ENCODE peak calls at places on chromosome 14, in five cellular contexts. Q is GM12878, Y is K562, W is HepG2, E is H1. B is an unnamed sample. For H3K79me2, the result is how much of the 10 kb centered on the place peaks cover.

GRCh38 chr14:67773844-67774377 is 42.5 kb downstream of the ZFYVE26 start:
- DNase-seq in Q (no peak), Y (no peak), W (no peak), E (no peak), B (no peak)

GRCh38 chr14:69553221-69553620 is 21.4 kb downstream of the CCDC177 start:
- DNase-seq in Q (no peak), Y (peak), W (no peak), E (no peak), B (no peak)

GRCh38 chr14:93326196-93326595 is 6.6 kb downstream of the BTBD7 start:
- DNase-seq in Q (no peak), Y (no peak), W (no peak), E (no peak), B (no peak)

GRCh38 chr14:69715725-69716482 is 51.0 kb upstream of the SRSF5 start:
- DNase-seq in Q (no peak), Y (no peak), W (no peak), E (no peak), B (peak)

GRCh38 chr14:104788873-104789663 is 6.5 kb downstream of the AKT1 start:
- DNase-seq in Q (no peak), Y (no peak), W (no peak), E (no peak), B (no peak)

GRCh38 chr14:70641548-70642312 is at the start of gene TTC9:
- DNase-seq in Q (no peak), Y (peak), W (no peak), E (peak), B (peak)

GRCh38 chr14:91919814-91920213 is 27.7 kb downstream of the FBLN5 start:
- DNase-seq in Q (no peak), Y (no peak), W (no peak), E (no peak), B (no peak)

GRCh38 chr14:34733245-34733644 is 18.9 kb upstream of the CFL2 start:
- DNase-seq in Q (no peak), Y (no peak), W (no peak), E (no peak), B (no peak)

GRCh38 chr14:77346495-77346894 is 25.7 kb downstream of the GSTZ1 start:
- DNase-seq in Q (no peak), Y (no peak), W (peak), E (no peak), B (no peak)

GRCh38 chr14:90815817-90816662 is at the start of gene TTC7B:
- DNase-seq in Q (no peak), Y (peak), W (no peak), E (peak), B (peak)

GRCh38 chr14:104878582-104878981 is 13.5 kb downstream of the CEP170B start:
- DNase-seq in Q (no peak), Y (no peak), W (no peak), E (no peak), B (no peak)

GRCh38 chr14:57182760-57183503 is 85.8 kb downstream of the EXOC5 start:
- DNase-seq in Q (no peak), Y (peak), W (peak), E (no peak), B (peak)

GRCh38 chr14:76546426-76547221 is 170.7 kb downstream of the ESRRB start:
- DNase-seq in Q (no peak), Y (peak), W (peak), E (peak), B (peak)

GRCh38 chr14:102971314-102971713 is 48.9 kb downstream of the AMN start:
- DNase-seq in Q (no peak), Y (no peak), W (no peak), E (no peak), B (no peak)

GRCh38 chr14:105088812-105089745 is 23.8 kb upstream of the GPR132 start:
- DNase-seq in Q (no peak), Y (no peak), W (no peak), E (no peak), B (no peak)

GRCh38 chr14:68951800-68952540 is 27.1 kb downstream of the ACTN1 start:
- DNase-seq in Q (no peak), Y (no peak), W (no peak), E (no peak), B (peak)

GRCh38 chr14:91858536-91859275 is 8.6 kb downstream of the TC2N start:
- DNase-seq in Q (no peak), Y (peak), W (peak), E (no peak), B (no peak)

GRCh38 chr14:67928375-67928774 is 108.8 kb downstream of the RAD51B start:
- DNase-seq in Q (no peak), Y (peak), W (no peak), E (no peak), B (no peak)

GRCh38 chr14:29759521-29760340 is 167.9 kb downstream of the PRKD1 start:
- DNase-seq in Q (peak), Y (no peak), W (no peak), E (no peak), B (no peak)

GRCh38 chr14:23306412-23307145 is at the start of gene BCL2L2:
- DNase-seq in Q (no peak), Y (peak), W (peak), E (peak), B (peak)

GRCh38 chr14:101834387-101835165 is 73.1 kb downstream of the PPP2R5C start:
- DNase-seq in Q (no peak), Y (no peak), W (no peak), E (no peak), B (no peak)

GRCh38 chr14:101835566-101835965 is 74.1 kb downstream of the PPP2R5C start:
- DNase-seq in Q (no peak), Y (no peak), W (no peak), E (no peak), B (no peak)

GRCh38 chr14:101836131-101836530 is 74.6 kb downstream of the PPP2R5C start:
- DNase-seq in Q (no peak), Y (no peak), W (no peak), E (no peak), B (no peak)

GRCh38 chr14:101833045-101833444 is 71.5 kb downstream of the PPP2R5C start:
- DNase-seq in Q (no peak), Y (no peak), W (no peak), E (no peak), B (no peak)

GRCh38 chr14:101835166-101835557 is 73.7 kb downstream of the PPP2R5C start:
- DNase-seq in Q (no peak), Y (no peak), W (no peak), E (no peak), B (no peak)
- H3K4me3 ChIP-seq in Q (no peak), Y (no peak), W (no peak), E (no peak), B (no peak)

GRCh38 chr14:96145116-96145864 is 59.3 kb upstream of the BDKRB2 start:
- DNase-seq in Q (no peak), Y (no peak), W (no peak), E (peak), B (no peak)
- TF ChIP-seq RFX5 in Q (no peak), Y (no peak), W (no peak), E (no peak), B (no peak)

GRCh38 chr14:99252940-99253868 is 18.8 kb downstream of the BCL11B start:
- DNase-seq in Q (no peak), Y (no peak), W (no peak), E (no peak), B (no peak)
- H3K79me2 ChIP-seq in Q (under half), Y (under half), W (under half), E (half or more), B (under half)

GRCh38 chr14:21044106-21044618 is 2.0 kb downstream of the RNASE7 start:
- DNase-seq in Q (no peak), Y (peak), W (peak), E (no peak), B (peak)

GRCh38 chr14:21047378-21047781 is 5.2 kb downstream of the RNASE7 start:
- DNase-seq in Q (no peak), Y (no peak), W (no peak), E (no peak), B (no peak)

GRCh38 chr14:21050597-21050996 is 7.0 kb upstream of the RNASE8 start:
- DNase-seq in Q (no peak), Y (no peak), W (no peak), E (no peak), B (no peak)

GRCh38 chr14:21049263-21049662 is 7.1 kb downstream of the RNASE7 start:
- DNase-seq in Q (no peak), Y (no peak), W (no peak), E (no peak), B (no peak)

GRCh38 chr14:21048638-21049037 is 6.5 kb downstream of the RNASE7 start:
- DNase-seq in Q (no peak), Y (peak), W (peak), E (no peak), B (no peak)
- H3K4me3 ChIP-seq in Q (no peak), Y (no peak), W (no peak), E (no peak), B (no peak)

DNA sequence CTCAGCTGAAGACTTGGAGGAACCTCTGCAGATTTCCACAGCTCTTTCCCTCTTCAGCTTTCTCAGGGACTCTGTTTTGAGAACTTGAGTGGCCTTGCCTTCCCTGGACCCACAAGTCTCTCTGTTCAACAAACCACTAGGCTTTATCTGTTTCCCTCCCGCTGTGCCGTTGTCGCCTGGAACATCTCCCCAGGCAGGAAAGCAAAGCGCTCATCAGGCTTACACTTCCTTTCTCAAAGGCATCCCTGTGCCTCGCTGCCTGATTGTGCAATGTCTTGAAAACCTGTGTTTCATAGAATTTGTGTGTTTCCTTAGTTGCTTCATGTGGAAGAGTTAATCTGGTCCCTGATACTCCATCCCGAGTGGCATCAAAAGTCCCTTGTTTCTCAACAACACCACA is 64.1 kb downstream of the PPM1A start:
- DNase-seq in Q (no peak), Y (peak), W (no peak), E (no peak), B (no peak)
- TF ChIP-seq RFX5 in Q (no peak), Y (no peak), W (no peak), E (no peak), B (no peak)

GRCh38 chr14:56170877-56171422 is 52.7 kb downstream of the PELI2 start:
- DNase-seq in Q (no peak), Y (no peak), W (no peak), E (no peak), B (no peak)

GRCh38 chr14:56172571-56172971 is 54.4 kb downstream of the PELI2 start:
- DNase-seq in Q (no peak), Y (peak), W (no peak), E (no peak), B (no peak)

GRCh38 chr14:56170028-56170427 is 51.8 kb downstream of the PELI2 start:
- DNase-seq in Q (no peak), Y (no peak), W (no peak), E (no peak), B (no peak)

GRCh38 chr14:56173360-56173922 is 55.2 kb downstream of the PELI2 start:
- DNase-seq in Q (no peak), Y (no peak), W (no peak), E (no peak), B (no peak)

GRCh38 chr14:56172074-56172473 is 53.9 kb downstream of the PELI2 start:
- DNase-seq in Q (no peak), Y (no peak), W (no peak), E (no peak), B (no peak)
- H3K79me2 ChIP-seq in Q (under half), Y (under half), W (under half), E (half or more), B (under half)

DNA sequence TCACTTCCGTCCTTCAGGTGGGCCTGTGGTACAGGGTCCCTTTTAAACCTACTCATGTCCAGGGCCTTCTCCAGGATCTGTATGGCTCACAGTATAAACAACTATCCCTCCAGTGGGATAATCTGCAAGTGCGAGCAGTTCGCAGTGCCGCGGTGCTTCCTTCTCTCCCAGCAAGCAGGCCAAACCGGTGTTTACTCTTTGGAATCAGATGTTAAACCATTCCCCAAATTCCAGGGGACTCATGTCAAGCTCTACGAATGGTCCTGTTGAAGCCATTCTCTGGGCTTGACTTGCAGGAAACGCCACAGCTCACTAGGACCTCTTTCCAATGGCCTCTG is 59.6 kb downstream of the OR11H12 start:
- DNase-seq in Q (no peak), Y (no peak), W (no peak), E (no peak), B (no peak)
- H3K4me3 ChIP-seq in Q (no peak), Y (no peak), W (no peak), E (no peak), B (no peak)